ENCODE peak calls at places on chromosomes 16 and 17, in ten cellular contexts. U is A549, B is GM12878, O is tibial nerve, P is H1, Y is stomach, N is ovary, D is SK-N-SH, E is upper lobe of left lung, H is transverse colon. I is an unnamed sample.

GRCh38 chr17:61285483-61286320 is 113.9 kb upstream of the TBX2 start:
- DNase-seq in U (no peak), B (no peak), O (no peak), P (no peak), Y (no peak), N (no peak), D (no peak), E (no peak), H (no peak), I (no peak)

GRCh38 chr17:77530591-77530990 is 389.8 kb downstream of the SEC14L1 start:
- DNase-seq in U (no peak), B (no peak), O (no peak), P (no peak), Y (no peak), N (no peak), D (no peak), E (no peak), H (no peak), I (no peak)

GRCh38 chr16:72109300-72109699 is 15.7 kb downstream of the DHX38 start:
- DNase-seq in U (no peak), B (no peak), O (no peak), P (no peak), Y (no peak), N (no peak), D (no peak), E (no peak), H (no peak), I (no peak)

GRCh38 chr17:32192379-32192778 is 50.1 kb downstream of the RHOT1 start:
- DNase-seq in U (no peak), B (no peak), O (no peak), P (no peak), Y (no peak), N (no peak), D (no peak), E (no peak), H (no peak), I (no peak)

GRCh38 chr17:73137376-73137775 is 27.4 kb upstream of the SSTR2 start:
- DNase-seq in U (no peak), B (no peak), O (no peak), P (no peak), Y (no peak), N (no peak), D (no peak), E (no peak), H (no peak), I (no peak)

GRCh38 chr16:59252317-59252716 is 518.2 kb upstream of the GOT2 start:
- DNase-seq in U (peak), B (no peak), O (no peak), P (no peak), Y (no peak), N (no peak), D (no peak), E (no peak), H (no peak), I (no peak)

GRCh38 chr17:17518019-17518418 is 21.8 kb upstream of the RASD1 start:
- DNase-seq in U (no peak), B (no peak), O (no peak), P (no peak), Y (no peak), N (no peak), D (no peak), E (no peak), H (no peak), I (no peak)

GRCh38 chr16:55842369-55843104 is 9.6 kb upstream of the CES1 start:
- DNase-seq in U (peak), B (no peak), O (no peak), P (no peak), Y (no peak), N (no peak), D (peak), E (no peak), H (no peak), I (no peak)

GRCh38 chr16:70476272-70477020 is 22.1 kb downstream of the FCSK start:
- DNase-seq in U (no peak), B (peak), O (no peak), P (no peak), Y (peak), N (no peak), D (peak), E (no peak), H (no peak), I (no peak)

GRCh38 chr16:28935924-28936783 is 4.4 kb downstream of the CD19 start:
- DNase-seq in U (peak), B (no peak), O (peak), P (peak), Y (peak), N (peak), D (peak), E (peak), H (peak), I (peak)

GRCh38 chr16:83586036-83586810 is 221.6 kb upstream of the HSBP1 start:
- DNase-seq in U (no peak), B (no peak), O (no peak), P (no peak), Y (no peak), N (no peak), D (no peak), E (no peak), H (no peak), I (no peak)

GRCh38 chr17:29576214-29577008 is 7.9 kb downstream of the TP53I13 start:
- DNase-seq in U (no peak), B (no peak), O (no peak), P (no peak), Y (no peak), N (no peak), D (no peak), E (no peak), H (no peak), I (no peak)

GRCh38 chr17:68456529-68457167 is 648 bp downstream of the WIPI1 start:
- DNase-seq in U (peak), B (no peak), O (peak), P (peak), Y (peak), N (peak), D (peak), E (peak), H (peak), I (peak)

GRCh38 chr17:51439395-51440229 is 179.3 kb downstream of the UTP18 start:
- DNase-seq in U (no peak), B (no peak), O (no peak), P (no peak), Y (no peak), N (no peak), D (no peak), E (no peak), H (no peak), I (no peak)

GRCh38 chr17:45261577-45262515 is at the start of gene SPATA32:
- DNase-seq in U (no peak), B (no peak), O (no peak), P (no peak), Y (peak), N (peak), D (peak), E (peak), H (peak), I (no peak)

GRCh38 chr17:57539528-57540301 is 205.4 kb downstream of the CCDC182 start:
- DNase-seq in U (no peak), B (no peak), O (no peak), P (no peak), Y (no peak), N (no peak), D (no peak), E (no peak), H (no peak), I (no peak)

GRCh38 chr17:65158622-65159021 is 21.5 kb downstream of the RGS9 start:
- DNase-seq in U (no peak), B (no peak), O (no peak), P (no peak), Y (no peak), N (no peak), D (peak), E (no peak), H (no peak), I (no peak)

GRCh38 chr16:27671410-27671809 is 121.5 kb downstream of the KATNIP start:
- DNase-seq in U (peak), B (no peak), O (no peak), P (no peak), Y (no peak), N (no peak), D (no peak), E (no peak), H (no peak), I (no peak)

GRCh38 chr17:15398291-15398690 is 56.9 kb upstream of the TEKT3 start:
- DNase-seq in U (no peak), B (no peak), O (no peak), P (no peak), Y (no peak), N (no peak), D (peak), E (no peak), H (no peak), I (no peak)

GRCh38 chr17:1108810-1109605 is 70.8 kb downstream of the ABR start:
- DNase-seq in U (peak), B (no peak), O (no peak), P (no peak), Y (peak), N (peak), D (peak), E (peak), H (peak), I (no peak)

GRCh38 chr17:8922451-8922850 is 43.1 kb downstream of the PIK3R5 start:
- DNase-seq in U (no peak), B (no peak), O (no peak), P (no peak), Y (no peak), N (no peak), D (no peak), E (no peak), H (no peak), I (no peak)

GRCh38 chr17:40561294-40561870 is 3.9 kb downstream of the CCR7 start:
- DNase-seq in U (no peak), B (peak), O (no peak), P (no peak), Y (peak), N (no peak), D (no peak), E (no peak), H (no peak), I (no peak)

GRCh38 chr17:52170963-52171572 is 12.6 kb upstream of the CA10 start:
- DNase-seq in U (peak), B (no peak), O (no peak), P (no peak), Y (peak), N (no peak), D (peak), E (no peak), H (no peak), I (no peak)

GRCh38 chr16:9012848-9013507 is 49.3 kb upstream of the USP7 start:
- DNase-seq in U (no peak), B (no peak), O (no peak), P (peak), Y (no peak), N (no peak), D (peak), E (no peak), H (no peak), I (no peak)
- TF ChIP-seq CTCF in U (no peak), B (no peak), O (no peak), P (peak), Y (no peak), N (no peak), D (no peak), E (no peak), H (no peak), I (no peak)

GRCh38 chr16:49854227-49855203 is 1.4 kb downstream of the ZNF423 start:
- DNase-seq in U (no peak), B (no peak), O (no peak), P (no peak), Y (no peak), N (peak), D (peak), E (no peak), H (peak), I (no peak)

GRCh38 chr16:49856741-49857330 is 924 bp upstream of the ZNF423 start:
- DNase-seq in U (peak), B (no peak), O (peak), P (no peak), Y (peak), N (peak), D (peak), E (peak), H (peak), I (peak)

GRCh38 chr16:49855280-49855821 is 561 bp downstream of the ZNF423 start:
- DNase-seq in U (peak), B (peak), O (peak), P (peak), Y (peak), N (peak), D (peak), E (peak), H (peak), I (peak)

GRCh38 chr16:49857423-49858181 is 1.7 kb upstream of the ZNF423 start:
- DNase-seq in U (peak), B (no peak), O (peak), P (peak), Y (peak), N (peak), D (peak), E (peak), H (peak), I (no peak)

GRCh38 chr16:49855822-49856740 is at the start of gene ZNF423:
- DNase-seq in U (no peak), B (no peak), O (no peak), P (no peak), Y (no peak), N (peak), D (peak), E (no peak), H (peak), I (no peak)
- H3K27ac ChIP-seq in U (peak), B (no peak), O (peak), P (peak), Y (peak), N (peak), D (peak), E (peak), H (peak), I (peak)

GRCh38 chr17:48505788-48506187 is 25.0 kb downstream of the HOXB1 start:
- DNase-seq in U (peak), B (peak), O (no peak), P (no peak), Y (no peak), N (no peak), D (no peak), E (no peak), H (no peak), I (no peak)
- TF ChIP-seq EP300 in U (no peak), B (peak), O (no peak), P (no peak), Y (no peak), N (no peak), D (no peak), E (no peak), H (no peak), I (no peak)

GRCh38 chr17:34485999-34486398 is 93.4 kb upstream of the TMEM132E start:
- DNase-seq in U (no peak), B (no peak), O (no peak), P (no peak), Y (no peak), N (no peak), D (no peak), E (no peak), H (no peak), I (no peak)
- TF ChIP-seq CTCF in U (no peak), B (no peak), O (no peak), P (no peak), Y (no peak), N (no peak), D (no peak), E (no peak), H (no peak), I (no peak)

GRCh38 chr17:3892095-3892998 is 506 bp downstream of the CAMKK1 start:
- DNase-seq in U (peak), B (no peak), O (peak), P (no peak), Y (peak), N (peak), D (peak), E (peak), H (peak), I (peak)
- H3K27ac ChIP-seq in U (peak), B (no peak), O (peak), P (no peak), Y (peak), N (peak), D (no peak), E (peak), H (peak), I (peak)

I was measured in suprapubic skin.